ENCODE peak calls at places on chromosome 12, in eight cellular contexts. F is cardiac muscle cell; Q is tibial nerve; J is OCI-LY7; W is CD8-positive, alpha-beta T cell; C is A549; K is left ventricle myocardium inferior; D is fibroblast of lung. I is an unnamed sample.
A peak's percentile ranks its signal among the peaks of the same experiment; 100 is the strongest.

GRCh38 chr12:39406257-39406656 is 36.7 kb downstream of the KIF21A start:
- DNase-seq in F (no peak), J (no peak), C (no peak), W (no peak), D (no peak), K (no peak), Q (no peak), I (no peak)

GRCh38 chr12:14264316-14264715 is 101.2 kb upstream of the ATF7IP start:
- DNase-seq in J (no peak), C (no peak), Q (no peak), K (no peak), W (no peak), F (no peak), D (no peak), I (peak; percentile 30)

GRCh38 chr12:117863004-117863709 is 105.6 kb downstream of the KSR2 start:
- DNase-seq in W (no peak), Q (no peak), F (no peak), C (no peak), K (no peak), D (peak; percentile 16), J (no peak), I (no peak)

GRCh38 chr12:87116778-87117177 is 860.6 kb upstream of the MGAT4C start:
- DNase-seq in F (peak; percentile 25), Q (no peak), K (no peak), W (no peak), C (no peak), D (no peak), J (no peak), I (peak; percentile 51)

GRCh38 chr12:124484526-124484953 is 82.9 kb downstream of the NCOR2 start:
- DNase-seq in F (no peak), Q (no peak), K (peak; percentile 14), D (no peak), C (no peak), W (no peak), J (peak; percentile 55), I (no peak)

GRCh38 chr12:50951112-50951511 is 1.2 kb upstream of the HIGD1C start:
- DNase-seq in W (no peak), C (no peak), Q (no peak), F (no peak), K (no peak), J (no peak), D (no peak), I (no peak)

GRCh38 chr12:111089616-111090015 is 169.2 kb upstream of the MYL2 start:
- DNase-seq in C (no peak), F (no peak), Q (no peak), D (no peak), W (no peak), K (no peak), J (peak; percentile 70), I (no peak)

GRCh38 chr12:31231611-31232360 is 94.2 kb downstream of the SINHCAF start:
- DNase-seq in F (no peak), Q (no peak), W (no peak), D (no peak), C (no peak), K (no peak), J (no peak), I (no peak)

GRCh38 chr12:19778111-19778688 is 338.9 kb downstream of the AEBP2 start:
- DNase-seq in Q (no peak), J (no peak), C (no peak), W (no peak), K (no peak), F (no peak), D (peak; percentile 66), I (no peak)

GRCh38 chr12:98635657-98636323 is 8.8 kb downstream of the IKBIP start:
- DNase-seq in K (no peak), J (peak; percentile 44), Q (no peak), C (peak; percentile 31), W (no peak), F (peak; percentile 11), D (peak; percentile 89), I (peak; percentile 36)

GRCh38 chr12:26090853-26091510 is 33.9 kb downstream of the BHLHE41 start:
- DNase-seq in F (peak; percentile 11), D (peak; percentile 72), W (no peak), Q (no peak), J (no peak), K (no peak), C (no peak), I (no peak)

GRCh38 chr12:67651380-67651695 is 2.8 kb downstream of the DYRK2 start:
- DNase-seq in Q (no peak), D (peak; percentile 41), J (peak; percentile 64), K (no peak), F (peak; percentile 27), W (no peak), C (peak; percentile 46), I (peak; percentile 35)

GRCh38 chr12:25570418-25570817 is 17.3 kb upstream of the LMNTD1 start:
- DNase-seq in C (no peak), D (no peak), Q (no peak), J (no peak), W (no peak), F (no peak), K (no peak), I (no peak)

GRCh38 chr12:60333461-60333860 is 737.6 kb downstream of the SLC16A7 start:
- DNase-seq in Q (no peak), D (peak; percentile 5), C (peak; percentile 2), J (no peak), W (no peak), F (no peak), K (no peak), I (no peak)

GRCh38 chr12:121819212-121819949 is 15.6 kb downstream of the SETD1B start:
- DNase-seq in D (no peak), F (no peak), W (no peak), Q (no peak), J (no peak), C (no peak), K (no peak), I (no peak)

GRCh38 chr12:56143870-56144269 is 8.5 kb upstream of the MYL6B start:
- DNase-seq in J (no peak), F (no peak), C (no peak), Q (no peak), K (peak; percentile 55), D (no peak), W (no peak), I (no peak)

GRCh38 chr12:84502180-84502857 is 410.3 kb downstream of the SLC6A15 start:
- DNase-seq in C (no peak), Q (no peak), D (peak; percentile 2), W (no peak), K (no peak), J (no peak), F (no peak), I (no peak)

GRCh38 chr12:98909749-98910148 is 264.7 kb downstream of the APAF1 start:
- DNase-seq in C (no peak), W (no peak), D (no peak), Q (no peak), K (no peak), J (no peak), F (no peak), I (no peak)

GRCh38 chr12:122184522-122184921 is 1.6 kb downstream of the LRRC43 start:
- DNase-seq in W (no peak), Q (no peak), D (no peak), J (no peak), F (no peak), C (no peak), K (no peak), I (no peak)

GRCh38 chr12:120834489-120835303 is 69.5 kb downstream of the SPPL3 start:
- DNase-seq in W (no peak), J (no peak), Q (no peak), D (no peak), K (no peak), F (no peak), C (no peak), I (no peak)

GRCh38 chr12:85949253-85949652 is 75.2 kb downstream of the NTS start:
- DNase-seq in K (no peak), F (no peak), W (no peak), C (no peak), Q (no peak), J (no peak), D (no peak), I (peak; percentile 68)

DNA sequence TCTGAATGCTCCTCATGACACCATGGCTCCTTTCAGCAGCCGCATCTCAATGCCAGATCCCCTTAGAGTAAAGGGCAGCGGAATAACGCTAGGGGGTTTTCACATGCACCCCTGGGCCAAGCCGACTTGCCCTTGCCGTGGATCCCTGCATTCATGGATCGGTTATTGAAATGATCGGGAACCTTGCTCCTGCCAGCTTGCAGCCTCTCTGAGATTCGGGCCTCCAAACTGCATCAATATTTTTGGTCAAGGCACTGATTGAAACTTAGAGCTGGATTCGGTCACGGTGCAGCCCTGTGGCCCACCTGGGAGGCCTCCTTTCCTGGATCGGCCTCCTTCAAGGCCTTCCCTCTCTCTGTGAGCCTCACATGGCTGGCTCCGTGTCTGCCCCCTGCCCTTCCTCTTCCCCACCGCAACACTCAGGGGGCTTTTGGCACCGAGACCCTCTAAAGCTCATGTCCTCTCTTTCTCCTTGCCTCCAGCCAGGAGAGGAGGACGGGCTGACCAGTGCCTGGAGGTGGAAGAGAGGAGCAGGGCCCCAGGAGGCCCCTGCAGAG is 1.8 kb downstream of the PTPN6 start:
- DNase-seq in C (no peak), J (no peak), W (no peak), K (peak; percentile 14), Q (no peak), F (no peak), D (no peak), I (no peak)
- H3K4me3 ChIP-seq in C (no peak overlapping the region), J (peak overlapping the region; percentile 67), W (peak overlapping the region; percentile 95), K (peak overlapping the region; percentile 51), Q (peak overlapping the region; percentile 49), F (no peak overlapping the region), D (no peak overlapping the region), I (no peak overlapping the region)

GRCh38 chr12:48881652-48882324 is 16.1 kb upstream of the RND1 start:
- DNase-seq in W (no peak), C (no peak), K (no peak), F (no peak), Q (no peak), J (no peak), D (peak; percentile 23), I (no peak)
- H3K27ac ChIP-seq in W (no peak overlapping the region), C (peak overlapping the region; percentile 90), K (peak overlapping the region; percentile 58), F (peak overlapping the region; percentile 72), Q (no peak overlapping the region), J (no peak overlapping the region), D (no peak overlapping the region), I (no peak overlapping the region)

DNA sequence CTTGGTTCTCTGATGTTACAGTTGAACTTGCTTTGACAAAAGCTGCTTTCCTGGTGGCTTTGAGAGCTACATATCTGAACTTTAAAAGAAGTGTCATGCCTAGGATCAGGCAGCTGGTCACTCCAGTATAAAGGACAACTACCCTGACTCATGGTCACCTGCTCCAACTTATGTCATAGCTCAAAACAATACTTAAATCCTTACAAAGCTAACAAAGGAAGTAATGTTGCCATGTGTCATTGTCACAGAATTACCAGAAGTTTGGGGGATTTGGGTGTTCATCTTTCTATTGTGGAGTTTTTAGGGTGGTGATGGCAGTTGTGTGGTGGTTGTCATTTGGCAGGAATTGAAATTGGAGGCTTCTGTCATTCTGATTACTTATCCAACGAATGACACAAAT is 1.8 kb upstream of the TCP11L2 start:
- DNase-seq in K (no peak), Q (no peak), J (no peak), D (no peak), C (no peak), F (no peak), W (no peak), I (no peak)
- H3K4me1 ChIP-seq in K (peaks cover 69% of the 10 kb centered on the region), Q (no peaks in the 10 kb centered on the region), J (peaks cover 43% of the 10 kb centered on the region), D (peaks cover 2% of the 10 kb centered on the region), C (peaks cover 30% of the 10 kb centered on the region), F (peaks cover 20% of the 10 kb centered on the region), W (peaks cover 36% of the 10 kb centered on the region), I (peaks cover 5% of the 10 kb centered on the region)

DNA sequence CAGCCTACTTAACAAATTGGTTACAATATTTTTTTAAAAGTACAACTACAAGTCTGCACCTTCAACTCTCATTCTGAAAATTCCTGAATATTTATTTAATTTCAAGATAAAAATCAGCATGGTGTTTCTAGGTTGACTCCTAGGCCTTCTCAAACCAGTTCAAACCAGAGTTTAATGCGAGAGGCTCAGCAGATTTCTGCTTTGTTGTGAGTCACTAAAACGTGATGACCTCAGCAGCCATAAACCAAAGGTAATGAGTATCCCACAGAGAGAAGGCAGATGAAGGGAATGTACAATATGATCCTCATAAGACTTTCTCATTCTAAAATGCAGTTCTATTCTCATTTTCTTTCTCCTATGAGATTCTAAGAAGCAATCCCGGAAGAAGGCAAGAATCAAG is 1.5 kb downstream of the PRDM4 start:
- DNase-seq in W (no peak), D (peak; percentile 85), J (peak; percentile 28), K (no peak), Q (no peak), F (no peak), C (peak; percentile 60), I (peak; percentile 74)
- H3K4me3 ChIP-seq in W (no peak overlapping the region), D (peak overlapping the region; percentile 89), J (peak overlapping the region; percentile 92), K (peak overlapping the region; percentile 96), Q (peak overlapping the region; percentile 68), F (no peak overlapping the region), C (peak overlapping the region; percentile 90), I (peak overlapping the region; percentile 95)